ENCODE peak calls at places on chromosome 7, in four cellular contexts. Z is colonic mucosa, C is germinal center, G is AG20443. L is an unnamed sample.

GRCh38 chr7:19408821-19409220 is 263.6 kb upstream of the FERD3L start:
- DNase-seq in Z (no peak), C (no peak), G (no peak), L (no peak)

GRCh38 chr7:41694490-41694889 is 8.4 kb downstream of the INHBA start:
- DNase-seq in Z (no peak), C (no peak), G (no peak), L (no peak)

GRCh38 chr7:25801214-25801613 is 350.8 kb upstream of the NFE2L3 start:
- DNase-seq in Z (no peak), C (no peak), G (no peak), L (no peak)

GRCh38 chr7:21914671-21915070 is 31.0 kb downstream of the CDCA7L start:
- DNase-seq in Z (no peak), C (peak; percentile 79), G (no peak), L (no peak)

GRCh38 chr7:136138991-136139390 is 161.8 kb upstream of the MTPN start:
- DNase-seq in Z (no peak), C (no peak), G (no peak), L (no peak)

GRCh38 chr7:41035788-41036187 is 667.1 kb downstream of the INHBA start:
- DNase-seq in Z (no peak), C (no peak), G (no peak), L (no peak)

GRCh38 chr7:151306860-151307259 is 34.8 kb upstream of the NUB1 start:
- DNase-seq in Z (no peak), C (no peak), G (no peak), L (no peak)

GRCh38 chr7:127527561-127527960 is 57.8 kb downstream of the GCC1 start:
- DNase-seq in Z (no peak), C (no peak), G (no peak), L (no peak)

GRCh38 chr7:98867271-98867701 is 2.5 kb downstream of the TMEM130 start:
- DNase-seq in Z (no peak), C (no peak), G (peak; percentile 66), L (peak; percentile 61)

GRCh38 chr7:86980223-86980622 is 79.2 kb downstream of the ELAPOR2 start:
- DNase-seq in Z (peak; percentile 33), C (no peak), G (no peak), L (no peak)

GRCh38 chr7:138882249-138882648 is 84.3 kb upstream of the ATP6V0A4 start:
- DNase-seq in Z (no peak), C (no peak), G (no peak), L (no peak)

GRCh38 chr7:150948791-150949251 is 29.3 kb downstream of the KCNH2 start:
- DNase-seq in Z (no peak), C (no peak), G (no peak), L (no peak)

GRCh38 chr7:128830231-128831177 is at the start of gene FLNC:
- DNase-seq in Z (no peak), C (no peak), G (peak; percentile 92), L (peak; percentile 62)

GRCh38 chr7:3064077-3064476 is 20.4 kb upstream of the CARD11 start:
- DNase-seq in Z (no peak), C (no peak), G (no peak), L (no peak)

GRCh38 chr7:108291791-108292440 is 161.8 kb upstream of the LAMB4 start:
- DNase-seq in Z (no peak), C (no peak), G (no peak), L (peak; percentile 75)

GRCh38 chr7:110090113-110090820 is 1000.7 kb upstream of the LRRN3 start:
- DNase-seq in Z (no peak), C (no peak), G (no peak), L (no peak)

GRCh38 chr7:100694196-100694745 is at the start of gene GIGYF1:
- DNase-seq in Z (peak; percentile 72), C (peak; percentile 86), G (peak; percentile 93), L (peak; percentile 56)

L was measured in fibroblast of the aortic adventitia.